ENCODE peak calls at places on chromosomes 13 and 19, in five cellular contexts. N is Peyer's patch, C is NT2/D1, D is Panc1, A is left ventricle myocardium inferior. H is an unnamed sample.
A peak's percentile ranks its signal among the peaks of the same experiment; 100 is the strongest.

GRCh38 chr13:92838786-92839185 is 387.8 kb upstream of the GPC6 start:
- DNase-seq in N (no peak), C (no peak), D (no peak), A (no peak), H (no peak)

GRCh38 chr13:30572859-30573275 is 44.9 kb upstream of the USPL1 start:
- DNase-seq in N (no peak), C (no peak), D (no peak), A (no peak), H (no peak)

GRCh38 chr13:43629691-43630480 is 156.9 kb downstream of the ENOX1 start:
- DNase-seq in N (no peak), C (no peak), D (no peak), A (no peak), H (no peak)

GRCh38 chr19:1847684-1848398 is 442 bp downstream of the REXO1 start:
- DNase-seq in N (no peak), C (no peak), D (no peak), A (no peak), H (no peak)

GRCh38 chr13:46170268-46170667 is 11.7 kb downstream of the LCP1 start:
- DNase-seq in N (no peak), C (no peak), D (no peak), A (no peak), H (no peak)

GRCh38 chr19:6020166-6020967 is 42.4 kb upstream of the RANBP3 start:
- DNase-seq in N (no peak), C (no peak), D (no peak), A (no peak), H (no peak)

GRCh38 chr13:30924726-30925125 is 7.7 kb upstream of the TEX26 start:
- DNase-seq in N (no peak), C (no peak), D (no peak), A (no peak), H (no peak)

GRCh38 chr13:37769078-37769477 is 100.5 kb downstream of the TRPC4 start:
- DNase-seq in N (no peak), C (no peak), D (no peak), A (no peak), H (no peak)

GRCh38 chr19:16458391-16459128 is 13.2 kb downstream of the EPS15L1 start:
- DNase-seq in N (peak; percentile 64), C (no peak), D (no peak), A (no peak), H (no peak)

GRCh38 chr13:99969934-99970760 is 1.4 kb downstream of the ZIC5 start:
- DNase-seq in N (peak; percentile 48), C (no peak), D (no peak), A (no peak), H (no peak)

GRCh38 chr13:40490086-40490723 is 176.2 kb downstream of the FOXO1 start:
- DNase-seq in N (peak; percentile 70), C (no peak), D (no peak), A (no peak), H (no peak)

GRCh38 chr13:112576191-112576590 is 11.8 kb downstream of the TUBGCP3 start:
- DNase-seq in N (no peak), C (no peak), D (no peak), A (no peak), H (no peak)

GRCh38 chr13:55566334-55566733 is 1574.4 kb upstream of the PRR20A start:
- DNase-seq in N (no peak), C (no peak), D (no peak), A (no peak), H (no peak)

GRCh38 chr19:46499692-46500091 is 4.0 kb upstream of the PNMA8B start:
- DNase-seq in N (no peak), C (no peak), D (no peak), A (no peak), H (no peak)

GRCh38 chr19:46697142-46697960 is 19.6 kb downstream of the PRKD2 start:
- DNase-seq in N (peak; percentile 94), C (peak; percentile 90), D (no peak), A (peak; percentile 89), H (peak; percentile 92)

GRCh38 chr13:102003848-102004570 is 397.8 kb downstream of the FGF14 start:
- DNase-seq in N (no peak), C (no peak), D (no peak), A (no peak), H (no peak)

GRCh38 chr13:95707442-95708389 is 30.8 kb downstream of the DNAJC3 start:
- DNase-seq in N (no peak), C (no peak), D (no peak), A (no peak), H (no peak)

GRCh38 chr19:18440421-18440877 is 2.5 kb upstream of the ISYNA1 start:
- DNase-seq in N (peak; percentile 63), C (no peak), D (no peak), A (peak; percentile 27), H (no peak)

GRCh38 chr13:108551674-108552073 is 77.7 kb upstream of the MYO16 start:
- DNase-seq in N (no peak), C (no peak), D (no peak), A (no peak), H (no peak)

DNA sequence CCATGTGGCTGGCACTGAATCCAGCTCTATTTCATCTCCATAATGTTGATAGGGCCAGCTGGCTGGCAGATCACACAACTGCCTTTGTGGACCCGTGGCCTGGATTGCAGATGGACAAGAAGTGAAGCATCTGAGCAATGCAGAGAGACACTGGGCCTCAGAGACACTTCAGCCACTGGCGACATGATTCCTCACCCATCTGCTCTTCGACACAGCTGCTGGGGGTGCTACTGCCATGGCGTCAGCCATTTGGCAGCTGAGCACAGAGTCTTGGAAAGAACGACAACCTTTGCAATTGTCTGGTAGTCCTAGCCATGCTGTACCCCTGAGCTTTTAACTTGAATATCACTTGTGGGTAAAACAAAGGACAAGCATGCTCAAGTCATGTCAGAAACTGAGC is 79.4 kb upstream of the MYO16 start:
- DNase-seq in N (no peak), C (no peak), D (no peak), A (no peak), H (no peak)
- H3K9me3 ChIP-seq in N (no peaks in the 10 kb centered on the region), C (no peaks in the 10 kb centered on the region), D (no peaks in the 10 kb centered on the region), A (peaks cover 4% of the 10 kb centered on the region), H (no peaks in the 10 kb centered on the region)

GRCh38 chr19:40013991-40014390 is 17.1 kb downstream of the ZNF546 start:
- DNase-seq in N (no peak), C (no peak), D (no peak), A (no peak), H (no peak)
- H3K9me3 ChIP-seq in N (peaks cover 7% of the 10 kb centered on the region), C (peaks cover 62% of the 10 kb centered on the region), D (peaks cover 89% of the 10 kb centered on the region), A (peaks cover 98% of the 10 kb centered on the region), H (no peaks in the 10 kb centered on the region)

GRCh38 chr19:50053119-50053518 is 27.3 kb downstream of the ZNF473 start:
- DNase-seq in N (no peak), C (no peak), D (no peak), A (no peak), H (no peak)
- H3K9me3 ChIP-seq in N (no peaks in the 10 kb centered on the region), C (peaks cover under 1% of the 10 kb centered on the region), D (peaks cover 4% of the 10 kb centered on the region), A (peaks cover 32% of the 10 kb centered on the region), H (peaks cover 8% of the 10 kb centered on the region)

GRCh38 chr19:9149976-9150375 is 9.8 kb downstream of the ZNF317 start:
- DNase-seq in N (no peak), C (no peak), D (no peak), A (no peak), H (no peak)

GRCh38 chr19:9146882-9147281 is 6.7 kb downstream of the ZNF317 start:
- DNase-seq in N (no peak), C (no peak), D (no peak), A (no peak), H (no peak)

GRCh38 chr19:9140159-9140874 is at the start of gene ZNF317:
- DNase-seq in N (peak; percentile 98), C (peak; percentile 89), D (peak; percentile 58), A (peak; percentile 90), H (peak; percentile 78)

GRCh38 chr19:9148687-9149086 is 8.5 kb downstream of the ZNF317 start:
- DNase-seq in N (no peak), C (no peak), D (no peak), A (no peak), H (no peak)

DNA sequence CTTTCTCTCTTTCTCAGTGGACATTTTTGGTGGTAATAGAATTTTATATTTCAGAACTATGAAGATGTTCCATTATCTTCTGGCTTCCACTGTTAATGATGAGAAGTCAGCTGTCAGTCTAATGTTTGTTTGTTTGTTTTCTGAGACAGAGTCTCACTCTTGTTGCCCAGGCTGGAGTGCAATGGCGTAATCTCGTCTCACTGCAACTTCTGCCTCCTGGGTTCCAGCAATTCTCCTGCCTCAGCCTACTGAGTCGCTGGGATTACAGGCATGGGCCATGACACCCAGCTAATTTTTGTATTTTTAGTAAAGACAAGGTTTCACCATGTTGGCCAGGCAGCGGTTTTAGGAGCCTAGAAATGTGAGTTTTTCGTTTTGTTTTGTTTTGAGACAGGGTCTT is 4.7 kb downstream of the ZNF317 start:
- DNase-seq in N (no peak), C (no peak), D (no peak), A (no peak), H (no peak)
- H3K9me3 ChIP-seq in N (no peaks in the 10 kb centered on the region), C (peaks cover 65% of the 10 kb centered on the region), D (peaks cover 41% of the 10 kb centered on the region), A (peaks cover 22% of the 10 kb centered on the region), H (no peaks in the 10 kb centered on the region)

GRCh38 chr19:464146-464545 is 3.3 kb upstream of the SHC2 start:
- DNase-seq in N (no peak), C (no peak), D (no peak), A (no peak), H (no peak)
- H3K9me3 ChIP-seq in N (no peaks in the 10 kb centered on the region), C (no peaks in the 10 kb centered on the region), D (no peaks in the 10 kb centered on the region), A (no peaks in the 10 kb centered on the region), H (no peaks in the 10 kb centered on the region)

GRCh38 chr19:36635342-36635741 is 30.2 kb downstream of the ZNF382 start:
- DNase-seq in N (no peak), C (no peak), D (no peak), A (no peak), H (no peak)
- H3K9me3 ChIP-seq in N (no peaks in the 10 kb centered on the region), C (peaks cover 73% of the 10 kb centered on the region), D (peaks cover 53% of the 10 kb centered on the region), A (peaks cover 100% of the 10 kb centered on the region), H (peaks cover 1% of the 10 kb centered on the region)

GRCh38 chr19:14674764-14675163 is at the start of gene ADGRE3:
- DNase-seq in N (no peak), C (no peak), D (no peak), A (no peak), H (no peak)

GRCh38 chr19:14673088-14673487 is 1.6 kb downstream of the ADGRE3 start:
- DNase-seq in N (no peak), C (no peak), D (no peak), A (no peak), H (no peak)

GRCh38 chr19:14669940-14670339 is 4.7 kb downstream of the ADGRE3 start:
- DNase-seq in N (no peak), C (no peak), D (no peak), A (no peak), H (no peak)

GRCh38 chr19:14672043-14672872 is 2.4 kb downstream of the ADGRE3 start:
- DNase-seq in N (no peak), C (no peak), D (no peak), A (no peak), H (no peak)

GRCh38 chr19:14670408-14670807 is 4.2 kb downstream of the ADGRE3 start:
- DNase-seq in N (no peak), C (no peak), D (no peak), A (no peak), H (no peak)
- H3K9me3 ChIP-seq in N (no peaks in the 10 kb centered on the region), C (peaks cover 12% of the 10 kb centered on the region), D (no peaks in the 10 kb centered on the region), A (peaks cover 12% of the 10 kb centered on the region), H (no peaks in the 10 kb centered on the region)

H was measured in iPS DF 6.9.